ENCODE peak calls at places on chromosome 5, in seven cellular contexts. G, M, C, E, N, P and R are unnamed samples.

GRCh38 chr5:32450952-32451351 is 6.4 kb upstream of the ZFR start:
- DNase-seq in P (no peak), N (no peak), M (no peak), E (no peak), C (no peak), G (no peak), R (no peak)

GRCh38 chr5:154159343-154159742 is 31.2 kb upstream of the GALNT10 start:
- DNase-seq in C (peak), P (no peak), M (no peak), G (no peak), E (no peak), N (peak), R (no peak)

GRCh38 chr5:142235050-142235797 is 89.6 kb downstream of the SPRY4 start:
- DNase-seq in M (peak), E (no peak), P (no peak), G (no peak), N (no peak), C (no peak), R (no peak)

GRCh38 chr5:76855961-76856360 is 6.1 kb downstream of the S100Z start:
- DNase-seq in C (no peak), N (no peak), E (no peak), G (peak), M (no peak), P (peak), R (no peak)

GRCh38 chr5:177568326-177568725 is 14.0 kb upstream of the FAM193B start:
- DNase-seq in N (no peak), M (no peak), P (no peak), E (no peak), G (no peak), C (no peak), R (no peak)

GRCh38 chr5:115962565-115963402 is 509 bp downstream of the LVRN start:
- DNase-seq in G (no peak), C (no peak), P (no peak), N (no peak), E (no peak), M (no peak), R (peak)

GRCh38 chr5:6066026-6066425 is 312.3 kb downstream of the MED10 start:
- DNase-seq in E (no peak), P (no peak), G (no peak), M (no peak), C (no peak), N (no peak), R (no peak)

GRCh38 chr5:32087086-32088082 is 86.7 kb downstream of the GOLPH3 start:
- DNase-seq in E (no peak), C (no peak), P (no peak), M (no peak), N (no peak), G (no peak), R (no peak)

GRCh38 chr5:102670224-102670836 is 84.8 kb upstream of the PAM start:
- DNase-seq in C (no peak), M (peak), E (no peak), P (no peak), N (peak), G (peak), R (peak)

GRCh38 chr5:1172670-1173404 is 28.6 kb upstream of the SLC6A19 start:
- DNase-seq in C (no peak), G (no peak), M (no peak), E (no peak), N (no peak), P (no peak), R (no peak)

GRCh38 chr5:97425511-97425910 is 242.5 kb upstream of the RIOK2 start:
- DNase-seq in G (no peak), E (no peak), P (no peak), N (peak), C (peak), M (peak), R (no peak)

GRCh38 chr5:179229331-179229761 is 115.9 kb downstream of the ADAMTS2 start:
- DNase-seq in N (no peak), G (no peak), C (no peak), E (no peak), P (no peak), M (no peak), R (no peak)